ENCODE peak calls at places on chromosomes 4 and X, in nine cellular contexts. M is GM12878, T is A549, U is Peyer's patch, K is uterus, B is HCT116, C is testis, A is breast epithelium, Z is tibial nerve. E is an unnamed sample.

GRCh38 chrX:12548746-12549145 is 242.5 kb upstream of the PRPS2 start:
- DNase-seq in T (no peak), B (no peak), C (peak; percentile 17), M (no peak), U (no peak), K (no peak), Z (no peak), A (no peak), E (no peak)

GRCh38 chrX:39718951-39719350 is 378.8 kb downstream of the BCOR start:
- DNase-seq in M (no peak), U (no peak), Z (no peak), C (no peak), B (no peak), T (no peak), K (no peak), A (no peak), E (peak; percentile 9)

GRCh38 chr4:85495621-85496020 is 20.7 kb downstream of the ARHGAP24 start:
- DNase-seq in A (no peak), K (no peak), Z (no peak), M (no peak), T (no peak), B (no peak), C (no peak), U (no peak), E (no peak)

GRCh38 chrX:150361070-150361776 is 1.9 kb upstream of the MAMLD1 start:
- DNase-seq in B (no peak), A (no peak), U (peak; percentile 53), M (no peak), Z (no peak), C (peak; percentile 72), K (no peak), T (no peak), E (no peak)

GRCh38 chrX:40908026-40908425 is 172.7 kb upstream of the MED14 start:
- DNase-seq in U (no peak), C (no peak), M (no peak), B (no peak), T (no peak), K (no peak), A (no peak), Z (no peak), E (no peak)

GRCh38 chrX:135086197-135086854 is 34.0 kb downstream of the ETDB start:
- DNase-seq in M (peak; percentile 15), B (peak; percentile 63), T (peak; percentile 47), C (peak; percentile 25), A (no peak), Z (peak; percentile 38), U (peak; percentile 63), K (no peak), E (no peak)

GRCh38 chr4:52028970-52029369 is 8.8 kb upstream of the LRRC66 start:
- DNase-seq in K (no peak), A (no peak), M (no peak), B (no peak), T (no peak), Z (no peak), C (no peak), U (no peak), E (no peak)

GRCh38 chrX:69614896-69615295 is 1.0 kb upstream of the EDA start:
- DNase-seq in M (no peak), K (peak; percentile 24), C (no peak), T (no peak), B (no peak), Z (peak; percentile 12), A (no peak), U (no peak), E (no peak)

GRCh38 chrX:154304901-154305300 is 9.3 kb downstream of the TKTL1 start:
- DNase-seq in B (no peak), C (no peak), T (no peak), U (no peak), K (no peak), A (no peak), M (no peak), Z (no peak), E (no peak)

GRCh38 chr4:17111959-17112659 is 213.7 kb upstream of the LDB2 start:
- DNase-seq in Z (peak; percentile 8), C (peak; percentile 58), K (no peak), T (no peak), A (no peak), M (no peak), U (no peak), B (no peak), E (no peak)

GRCh38 chr4:27013012-27013411 is 152.4 kb downstream of the STIM2 start:
- DNase-seq in C (no peak), U (no peak), M (no peak), K (no peak), B (no peak), Z (no peak), T (no peak), A (no peak), E (no peak)

DNA sequence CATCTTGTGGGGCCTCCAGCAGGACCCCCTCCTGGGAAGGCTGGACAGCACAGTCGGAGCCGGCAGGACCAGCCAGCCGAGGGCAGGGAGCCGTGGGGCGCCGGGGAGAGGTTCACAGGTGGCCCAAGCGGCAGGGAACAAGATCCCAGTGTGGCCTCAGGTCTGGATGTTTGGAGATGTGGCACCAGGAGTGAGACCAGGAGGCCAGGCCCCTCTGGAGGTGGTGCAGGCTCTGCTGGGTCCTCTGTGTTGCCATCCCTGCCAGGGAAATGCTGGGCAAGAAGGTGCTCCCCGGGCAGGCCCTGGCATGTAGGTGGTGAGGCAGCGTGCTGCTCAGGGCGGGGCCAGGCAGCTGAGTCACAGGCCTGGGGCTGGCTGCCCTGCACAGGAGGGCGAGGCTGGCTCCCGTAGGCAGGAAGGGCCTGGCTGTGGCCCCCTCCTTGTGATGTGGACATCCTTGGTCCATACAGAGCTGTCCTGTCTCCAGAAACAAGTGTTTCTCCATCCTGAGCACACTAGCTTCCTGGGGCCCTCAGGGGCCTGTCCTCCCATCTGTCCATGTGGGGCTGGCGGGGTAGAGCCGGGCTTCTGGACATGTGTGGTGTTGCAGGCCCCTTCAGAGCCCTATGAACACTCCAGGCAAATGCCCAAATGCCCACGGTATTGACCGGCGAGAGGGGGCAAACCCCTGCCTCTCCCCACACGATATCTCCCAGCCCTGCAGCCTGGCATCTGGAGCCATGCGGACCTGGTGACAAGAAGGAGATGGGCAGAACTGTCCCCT is 4.8 kb upstream of the HGFAC start:
- DNase-seq in B (peak; percentile 62), Z (no peak), U (peak; percentile 64), T (peak; percentile 71), M (peak; percentile 4), C (no peak), A (peak; percentile 73), K (no peak), E (no peak)
- TF ChIP-seq POLR2A in B (peak; percentile 40), Z (no peak), U (no peak), T (peak; percentile 44), M (no peak), C (no peak), A (no peak), K (no peak), E (no peak)

GRCh38 chr4:80335226-80335553 is 340 bp upstream of the CFAP299 start:
- DNase-seq in Z (no peak), K (no peak), B (no peak), U (no peak), T (no peak), M (no peak), A (no peak), C (no peak), E (no peak)
- H3K4me3 ChIP-seq in Z (peak overlapping the region; percentile 48), K (peak overlapping the region; percentile 28), B (peak overlapping the region; percentile 56), U (peak overlapping the region; percentile 40), T (peak overlapping the region; percentile 48), M (peak overlapping the region; percentile 61), A (peak overlapping the region; percentile 40), C (peak overlapping the region; percentile 56), E (no peak overlapping the region)

GRCh38 chr4:152991361-152991760 is 55.2 kb downstream of the FHDC1 start:
- DNase-seq in M (no peak), A (no peak), B (no peak), Z (no peak), C (no peak), K (no peak), T (no peak), U (peak; percentile 28), E (no peak)
- TF ChIP-seq POLR2A in M (no peak), A (no peak), B (no peak), Z (no peak), C (no peak), K (no peak), T (no peak), U (no peak), E (no peak)

DNA sequence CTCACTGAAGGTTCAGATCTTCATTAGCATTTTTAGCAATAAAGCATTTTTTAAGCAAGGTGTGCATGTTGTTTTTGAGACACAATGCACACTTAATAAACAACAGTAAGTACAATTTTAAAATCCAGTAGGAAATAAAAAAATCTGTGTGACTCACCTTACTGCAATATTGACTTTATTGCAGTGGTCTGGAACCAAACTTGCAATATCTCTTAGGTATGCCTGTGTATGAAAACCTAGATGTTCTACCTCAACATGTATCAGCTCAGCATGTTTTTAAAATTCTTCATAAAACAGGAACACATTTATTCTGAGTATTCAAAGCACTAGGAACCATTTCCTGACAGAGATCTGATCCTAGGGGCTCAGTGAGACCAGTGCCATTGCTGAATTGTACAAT is 26.7 kb downstream of the NR0B1 start:
- DNase-seq in U (no peak), T (no peak), K (no peak), C (no peak), Z (no peak), M (no peak), A (no peak), B (no peak), E (no peak)
- H3K4me3 ChIP-seq in U (no peak overlapping the region), T (no peak overlapping the region), K (no peak overlapping the region), C (no peak overlapping the region), Z (no peak overlapping the region), M (no peak overlapping the region), A (no peak overlapping the region), B (no peak overlapping the region), E (no peak overlapping the region)